ENCODE peak calls at places on chromosomes 6 and 20, in nine cellular contexts. C is ovary, T is uterus, Q is hepatocyte, R is tibial artery, H is GM23338, P is fibroblast of lung, G is colonic mucosa, M is mucosa of descending colon. F is an unnamed sample.

GRCh38 chr6:44342052-44342451 is 398 bp upstream of the SPATS1 start:
- DNase-seq in C (peak; percentile 16), T (no peak), Q (no peak), R (no peak), H (no peak), P (peak; percentile 10), G (no peak), M (no peak), F (no peak)

GRCh38 chr6:106509420-106510089 is 119.7 kb downstream of the RTN4IP1 start:
- DNase-seq in C (no peak), T (no peak), Q (no peak), R (no peak), H (peak; percentile 82), P (peak; percentile 43), G (no peak), M (no peak), F (no peak)

GRCh38 chr20:50169329-50169823 is 15.9 kb upstream of the PEDS1 start:
- DNase-seq in C (peak; percentile 53), T (peak; percentile 81), Q (peak; percentile 82), R (peak; percentile 89), H (peak; percentile 88), P (peak; percentile 82), G (peak; percentile 91), M (peak; percentile 96), F (peak; percentile 82)

GRCh38 chr6:34234667-34235604 is 1.7 kb upstream of the HMGA1 start:
- DNase-seq in C (no peak), T (no peak), Q (peak; percentile 76), R (no peak), H (peak; percentile 98), P (no peak), G (peak; percentile 58), M (peak; percentile 54), F (peak; percentile 34)

GRCh38 chr20:36105731-36106226 is 48.8 kb upstream of the EPB41L1 start:
- DNase-seq in C (no peak), T (no peak), Q (no peak), R (no peak), H (no peak), P (no peak), G (peak; percentile 65), M (peak; percentile 68), F (peak; percentile 63)

GRCh38 chr20:46331612-46332361 is 23.5 kb upstream of the CDH22 start:
- DNase-seq in C (no peak), T (no peak), Q (peak; percentile 53), R (no peak), H (no peak), P (no peak), G (no peak), M (peak; percentile 18), F (no peak)

GRCh38 chr6:88177961-88178464 is 11.9 kb upstream of the CNR1 start:
- DNase-seq in C (no peak), T (no peak), Q (peak; percentile 48), R (no peak), H (no peak), P (peak; percentile 1), G (no peak), M (no peak), F (peak; percentile 50)

GRCh38 chr6:80637312-80637711 is 530.8 kb downstream of the BCKDHB start:
- DNase-seq in C (no peak), T (no peak), Q (no peak), R (no peak), H (no peak), P (peak; percentile 32), G (no peak), M (no peak), F (no peak)

GRCh38 chr6:79410806-79411205 is 126.4 kb downstream of the LCA5 start:
- DNase-seq in C (no peak), T (no peak), Q (no peak), R (no peak), H (no peak), P (no peak), G (no peak), M (no peak), F (no peak)

GRCh38 chr6:140921366-140922226 is 1211.1 kb upstream of the GJE1 start:
- DNase-seq in C (no peak), T (no peak), Q (peak; percentile 79), R (no peak), H (peak; percentile 63), P (peak; percentile 89), G (no peak), M (peak; percentile 32), F (no peak)

GRCh38 chr20:22027423-22027822 is 322.0 kb downstream of the PAX1 start:
- DNase-seq in C (no peak), T (no peak), Q (no peak), R (no peak), H (no peak), P (no peak), G (no peak), M (no peak), F (no peak)

GRCh38 chr6:15513131-15513771 is 149.6 kb downstream of the DTNBP1 start:
- DNase-seq in C (no peak), T (no peak), Q (no peak), R (no peak), H (no peak), P (no peak), G (no peak), M (no peak), F (no peak)

GRCh38 chr6:2155206-2155605 is 90.2 kb downstream of the GMDS start:
- DNase-seq in C (no peak), T (no peak), Q (no peak), R (no peak), H (no peak), P (no peak), G (no peak), M (no peak), F (no peak)

GRCh38 chr6:2164481-2164880 is 80.9 kb downstream of the GMDS start:
- DNase-seq in C (no peak), T (no peak), Q (no peak), R (no peak), H (peak; percentile 42), P (no peak), G (no peak), M (no peak), F (no peak)

GRCh38 chr6:2162089-2162465 is 83.3 kb downstream of the GMDS start:
- DNase-seq in C (no peak), T (no peak), Q (no peak), R (no peak), H (no peak), P (no peak), G (no peak), M (no peak), F (no peak)

GRCh38 chr6:2157441-2158127 is 87.8 kb downstream of the GMDS start:
- DNase-seq in C (no peak), T (no peak), Q (no peak), R (no peak), H (no peak), P (peak; percentile 87), G (no peak), M (no peak), F (no peak)

DNA sequence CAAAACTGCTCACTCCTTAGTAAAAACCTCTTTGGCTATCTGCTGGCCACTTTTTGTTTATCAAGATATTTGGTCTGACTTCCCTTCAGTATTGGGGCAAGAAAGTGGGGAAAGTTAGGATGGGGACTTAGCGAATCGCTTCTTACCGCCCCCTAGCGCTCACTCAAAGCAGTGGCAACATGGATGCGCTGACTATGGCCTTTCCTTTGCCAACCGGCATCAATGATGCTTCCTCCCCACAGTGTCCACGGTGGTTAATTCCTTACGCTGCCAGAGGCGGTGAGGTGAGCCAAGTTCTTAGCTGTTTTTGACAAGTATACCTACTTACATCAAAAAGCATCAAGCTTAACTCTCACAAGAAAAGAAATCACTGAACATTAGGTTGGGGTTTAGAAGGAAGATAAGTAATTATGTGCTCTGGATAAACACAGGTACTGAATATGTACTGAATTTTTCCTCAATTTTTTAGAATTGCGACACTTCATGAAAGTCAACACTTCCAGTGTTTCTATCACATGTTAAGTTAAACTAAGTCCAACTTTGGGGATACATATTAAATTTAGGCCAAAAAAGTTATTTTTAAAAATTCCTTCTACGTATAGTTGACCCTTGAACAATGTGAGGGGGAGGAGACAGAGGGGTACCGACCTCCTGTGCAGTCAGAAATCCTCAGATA is 86.7 kb downstream of the GMDS start:
- DNase-seq in C (no peak), T (no peak), Q (peak; percentile 54), R (no peak), H (peak; percentile 96), P (peak; percentile 29), G (no peak), M (no peak), F (no peak)
- TF ChIP-seq CTCF in C (no peak), T (peak; percentile 10), Q (peak; percentile 45), R (no peak), H (peak; percentile 89), P (peak; percentile 41), G (no peak), M (no peak), F (no peak)

DNA sequence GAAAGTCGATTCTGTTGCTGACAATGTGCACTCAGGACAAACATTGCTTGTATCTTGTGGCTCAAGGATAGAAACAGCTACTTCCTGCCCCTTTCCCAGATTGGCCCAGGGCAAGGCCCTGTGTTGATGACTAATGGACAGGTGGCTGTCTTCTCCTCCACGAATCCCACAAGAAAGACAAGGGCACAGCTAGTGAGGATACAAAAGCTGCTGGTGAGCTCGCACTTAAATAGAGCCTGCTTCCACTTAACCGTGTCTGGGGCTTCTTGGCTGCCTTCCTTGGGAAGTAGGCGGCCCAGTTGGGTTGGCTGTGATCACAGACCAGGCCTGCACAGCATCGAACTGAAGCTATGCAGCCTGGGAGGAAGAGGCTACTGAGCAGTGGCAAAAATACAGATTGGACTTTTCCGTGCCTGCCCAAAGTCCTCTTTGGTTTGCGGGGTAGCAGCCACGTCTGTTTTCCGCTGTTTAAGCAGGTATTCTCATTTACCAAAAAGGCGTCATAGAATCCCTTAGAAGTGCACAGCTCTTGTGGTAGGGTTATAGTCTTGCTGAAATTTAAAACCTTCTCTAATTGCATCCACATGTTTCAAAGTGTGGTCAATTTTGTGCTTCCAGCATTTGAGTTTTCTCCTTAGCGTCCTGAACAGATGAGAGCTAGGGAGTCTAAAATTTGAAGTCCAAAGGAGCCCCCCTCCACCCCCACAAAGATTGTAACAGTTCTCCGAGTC is 23.1 kb upstream of the NAA20 start:
- DNase-seq in C (no peak), T (no peak), Q (no peak), R (no peak), H (no peak), P (peak; percentile 39), G (no peak), M (no peak), F (no peak)
- H3K36me3 ChIP-seq in C (no peaks in the 10 kb centered on the region), T (no peaks in the 10 kb centered on the region), Q (no peaks in the 10 kb centered on the region), R (peaks cover 23% of the 10 kb centered on the region), H (no peaks in the 10 kb centered on the region), P (peaks cover 11% of the 10 kb centered on the region), G (peaks cover 6% of the 10 kb centered on the region), M (peaks cover 4% of the 10 kb centered on the region), F (no peaks in the 10 kb centered on the region)

GRCh38 chr6:68400396-68400795 is 234.7 kb upstream of the ADGRB3 start:
- DNase-seq in C (no peak), T (no peak), Q (no peak), R (no peak), H (peak; percentile 35), P (no peak), G (no peak), M (no peak), F (no peak)
- TF ChIP-seq CTCF in C (no peak), T (no peak), Q (no peak), R (no peak), H (peak; percentile 51), P (no peak), G (no peak), M (no peak), F (no peak)

DNA sequence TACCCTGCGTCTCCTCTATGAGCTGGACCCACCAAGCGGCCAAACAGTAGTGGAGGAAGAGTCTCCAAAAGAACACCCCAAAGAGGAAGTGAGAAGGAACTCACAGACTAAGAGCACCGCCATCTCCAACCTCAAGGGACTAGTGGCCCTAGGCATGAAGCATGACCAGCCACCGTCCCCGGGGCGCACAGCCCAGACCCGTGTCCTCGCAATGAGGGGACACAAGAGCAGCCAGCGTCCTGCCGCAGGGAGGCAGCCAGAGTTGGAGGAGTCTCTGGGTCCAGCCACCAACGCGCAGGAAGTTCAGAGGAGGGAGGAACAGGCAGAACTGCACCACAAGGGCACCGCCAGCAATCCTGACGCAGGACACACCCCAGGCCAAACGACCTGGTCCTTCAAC is 72.6 kb downstream of the TAF4 start:
- DNase-seq in C (no peak), T (no peak), Q (no peak), R (no peak), H (no peak), P (no peak), G (no peak), M (no peak), F (no peak)
- H3K36me3 ChIP-seq in C (no peaks in the 10 kb centered on the region), T (no peaks in the 10 kb centered on the region), Q (peaks cover 3% of the 10 kb centered on the region), R (peaks cover 73% of the 10 kb centered on the region), H (peaks cover 39% of the 10 kb centered on the region), P (peaks cover 8% of the 10 kb centered on the region), G (peaks cover 8% of the 10 kb centered on the region), M (peaks cover 3% of the 10 kb centered on the region), F (no peaks in the 10 kb centered on the region)